ENCODE peak calls at places on chromosomes 5 and 9, in eight cellular contexts. C is endothelial cell; N is HFF-Myc; P is CD4-positive, alpha-beta T cell; R is fibroblast of lung; G is CD8-positive, alpha-beta T cell; K is GM23338; Z is psoas muscle. Q is an unnamed sample.

GRCh38 chr9:33722359-33722675 is 73.0 kb upstream of the PRSS3 start:
- DNase-seq in C (no peak), N (no peak), P (no peak), R (no peak), G (no peak), K (no peak), Z (no peak), Q (no peak)

GRCh38 chr5:144958002-144958401 is 787.3 kb downstream of the KCTD16 start:
- DNase-seq in C (no peak), N (no peak), P (no peak), R (no peak), G (no peak), K (no peak), Z (no peak), Q (no peak)

GRCh38 chr5:17216974-17217325 is 481 bp upstream of the BASP1 start:
- DNase-seq in C (peak), N (no peak), P (no peak), R (peak), G (no peak), K (peak), Z (no peak), Q (no peak)

GRCh38 chr5:10667431-10668057 is 93.5 kb downstream of the DAP start:
- DNase-seq in C (no peak), N (no peak), P (no peak), R (no peak), G (no peak), K (no peak), Z (no peak), Q (no peak)

GRCh38 chr9:93265972-93266371 is 82.0 kb downstream of the WNK2 start:
- DNase-seq in C (no peak), N (no peak), P (no peak), R (no peak), G (no peak), K (no peak), Z (no peak), Q (peak)

GRCh38 chr9:112265391-112265790 is 68.0 kb downstream of the PTBP3 start:
- DNase-seq in C (no peak), N (no peak), P (no peak), R (no peak), G (no peak), K (no peak), Z (no peak), Q (no peak)

GRCh38 chr5:103674321-103674720 is 111.7 kb upstream of the NUDT12 start:
- DNase-seq in C (no peak), N (no peak), P (no peak), R (no peak), G (no peak), K (no peak), Z (no peak), Q (no peak)

GRCh38 chr9:128257907-128258306 is 17.9 kb downstream of the GOLGA2 start:
- DNase-seq in C (no peak), N (no peak), P (no peak), R (no peak), G (no peak), K (no peak), Z (no peak), Q (no peak)

GRCh38 chr5:143629871-143630658 is 181.9 kb upstream of the HMHB1 start:
- DNase-seq in C (no peak), N (no peak), P (no peak), R (peak), G (no peak), K (peak), Z (no peak), Q (no peak)

GRCh38 chr9:131310833-131311554 is 21.5 kb downstream of the PLPP7 start:
- DNase-seq in C (no peak), N (no peak), P (peak), R (no peak), G (peak), K (peak), Z (peak), Q (no peak)

DNA sequence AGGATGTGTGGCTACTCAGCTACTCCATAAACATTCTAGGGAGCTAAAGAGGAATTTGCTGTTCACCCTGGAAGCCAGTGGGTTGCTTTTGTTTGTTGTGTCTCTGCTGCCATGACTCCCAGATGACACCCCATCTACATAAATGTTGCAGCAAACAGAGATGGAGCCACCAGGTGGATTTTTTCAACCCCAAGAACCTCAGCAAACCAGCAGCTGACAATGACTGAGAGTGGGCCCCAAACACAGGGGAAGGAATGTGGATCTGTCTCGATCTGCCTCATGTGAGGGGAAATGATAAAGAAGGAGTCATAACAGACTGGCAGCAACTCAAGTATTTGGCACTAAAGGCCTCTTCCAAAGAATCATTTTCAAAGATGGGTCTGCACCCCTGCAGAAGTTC is 132.7 kb upstream of the TNC start:
- DNase-seq in C (no peak), N (no peak), P (no peak), R (peak), G (no peak), K (peak), Z (no peak), Q (no peak)
- TF ChIP-seq CTCF in C (no peak), N (no peak), P (no peak), R (no peak), G (no peak), K (no peak), Z (no peak), Q (no peak)

GRCh38 chr5:58924306-58924705 is 341.4 kb downstream of the RAB3C start:
- DNase-seq in C (no peak), N (no peak), P (no peak), R (peak), G (no peak), K (no peak), Z (no peak), Q (no peak)

GRCh38 chr5:58923355-58923754 is 340.5 kb downstream of the RAB3C start:
- DNase-seq in C (no peak), N (no peak), P (no peak), R (no peak), G (no peak), K (no peak), Z (no peak), Q (no peak)

GRCh38 chr5:58925627-58926545 is 343.0 kb downstream of the RAB3C start:
- DNase-seq in C (no peak), N (no peak), P (no peak), R (peak), G (no peak), K (peak), Z (no peak), Q (no peak)

GRCh38 chr5:58921106-58921505 is 338.2 kb downstream of the RAB3C start:
- DNase-seq in C (no peak), N (no peak), P (no peak), R (peak), G (no peak), K (no peak), Z (no peak), Q (no peak)

DNA sequence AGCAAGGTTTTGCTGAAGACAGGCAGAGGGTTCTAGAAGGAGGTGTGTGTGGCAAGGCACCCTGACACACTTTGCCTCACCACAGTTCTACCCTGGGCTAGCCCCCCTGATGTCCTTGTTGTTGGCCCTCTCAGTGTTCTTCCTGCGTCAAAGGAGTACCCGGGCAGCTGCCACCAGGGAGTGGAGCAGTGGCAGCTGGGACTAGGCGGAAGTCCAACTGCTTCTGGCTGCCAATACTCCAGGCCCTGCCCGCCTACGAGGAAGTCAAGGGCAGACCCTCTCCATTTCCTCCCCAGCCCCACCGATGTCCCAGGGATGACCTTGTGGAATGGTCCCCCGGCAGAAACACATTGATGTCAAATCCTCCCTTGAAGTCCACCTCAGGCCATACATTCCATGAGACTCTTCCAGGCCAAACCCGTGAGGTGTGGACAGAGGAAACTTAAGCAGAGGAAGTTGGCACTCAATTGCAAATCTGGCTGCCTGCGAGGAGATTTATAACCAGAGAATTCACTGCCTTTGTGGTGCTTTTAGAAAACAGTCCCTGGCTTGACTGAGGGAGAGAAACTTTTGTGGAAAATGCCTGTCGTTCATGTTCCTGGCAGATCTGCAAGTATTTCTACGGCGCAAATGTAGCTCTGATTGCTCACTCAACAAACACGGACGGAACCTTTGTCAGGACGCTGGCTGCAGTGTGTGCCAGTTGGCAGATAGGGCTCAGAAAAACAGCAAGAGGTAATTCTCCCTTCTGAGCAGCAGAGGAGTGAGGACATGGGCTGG is 339.7 kb downstream of the RAB3C start:
- DNase-seq in C (no peak), N (no peak), P (no peak), R (peak), G (no peak), K (no peak), Z (peak), Q (no peak)
- TF ChIP-seq CTCF in C (no peak), N (no peak), P (no peak), R (no peak), G (no peak), K (no peak), Z (no peak), Q (no peak)

GRCh38 chr9:79425840-79426239 is 145.9 kb upstream of the TLE4 start:
- DNase-seq in C (no peak), N (no peak), P (no peak), R (no peak), G (no peak), K (no peak), Z (no peak), Q (no peak)

GRCh38 chr9:79432485-79432884 is 139.3 kb upstream of the TLE4 start:
- DNase-seq in C (no peak), N (no peak), P (no peak), R (no peak), G (no peak), K (peak), Z (no peak), Q (no peak)

GRCh38 chr9:79428422-79428821 is 143.3 kb upstream of the TLE4 start:
- DNase-seq in C (no peak), N (no peak), P (no peak), R (no peak), G (no peak), K (no peak), Z (no peak), Q (no peak)

GRCh38 chr9:79430599-79430998 is 141.2 kb upstream of the TLE4 start:
- DNase-seq in C (no peak), N (no peak), P (no peak), R (peak), G (no peak), K (no peak), Z (no peak), Q (no peak)

DNA sequence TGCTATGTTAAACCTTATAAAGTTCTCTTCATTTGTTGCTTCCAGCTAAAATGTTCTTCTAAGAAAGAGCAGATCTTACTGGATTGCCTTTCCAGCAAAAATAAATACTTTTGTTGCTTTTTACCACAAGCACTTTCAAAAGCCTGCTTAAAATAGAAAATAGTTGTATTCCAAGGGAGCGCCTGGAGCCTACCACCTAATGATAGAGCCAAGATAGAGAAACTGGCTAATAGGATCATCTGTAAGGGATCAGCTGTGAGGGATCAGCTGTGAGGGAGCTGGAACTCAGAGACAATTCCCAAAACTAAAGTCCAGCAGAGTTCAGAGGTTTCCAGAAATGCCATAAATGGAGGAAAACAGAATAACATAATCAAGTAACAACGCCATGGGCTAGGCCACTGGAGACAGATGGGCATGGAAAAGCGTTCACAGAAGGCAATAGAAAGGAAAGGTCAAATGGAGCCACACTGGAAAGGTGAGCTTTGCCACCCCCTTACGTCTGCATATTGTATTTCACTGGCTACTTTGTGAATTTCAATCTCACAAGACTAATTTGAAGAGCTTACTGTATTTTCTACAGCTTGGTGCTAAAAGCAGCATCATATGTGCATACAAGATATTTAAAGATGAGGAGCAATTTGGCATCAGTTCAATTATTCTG is 140.6 kb upstream of the TLE4 start:
- DNase-seq in C (no peak), N (no peak), P (no peak), R (peak), G (no peak), K (peak), Z (no peak), Q (no peak)
- TF ChIP-seq CTCF in C (no peak), N (no peak), P (no peak), R (no peak), G (no peak), K (no peak), Z (no peak), Q (no peak)

GRCh38 chr9:87829756-87830155 is 52.9 kb upstream of the SPATA31E1 start:
- DNase-seq in C (no peak), N (no peak), P (no peak), R (peak), G (no peak), K (no peak), Z (no peak), Q (no peak)

GRCh38 chr9:87824886-87825285 is 57.8 kb upstream of the SPATA31E1 start:
- DNase-seq in C (no peak), N (no peak), P (no peak), R (no peak), G (no peak), K (no peak), Z (no peak), Q (no peak)

GRCh38 chr9:87826331-87826730 is 56.3 kb upstream of the SPATA31E1 start:
- DNase-seq in C (no peak), N (no peak), P (no peak), R (no peak), G (no peak), K (no peak), Z (no peak), Q (no peak)

GRCh38 chr9:87827341-87827740 is 55.3 kb upstream of the SPATA31E1 start:
- DNase-seq in C (no peak), N (no peak), P (no peak), R (peak), G (no peak), K (no peak), Z (no peak), Q (no peak)

GRCh38 chr9:87824216-87824875 is 58.3 kb upstream of the SPATA31E1 start:
- DNase-seq in C (no peak), N (no peak), P (no peak), R (no peak), G (no peak), K (peak), Z (no peak), Q (no peak)
- TF ChIP-seq CTCF in C (peak), N (no peak), P (no peak), R (no peak), G (no peak), K (peak), Z (no peak), Q (no peak)

GRCh38 chr9:137217276-137218211 is 4.5 kb downstream of the RNF208 start:
- DNase-seq in C (peak), N (no peak), P (no peak), R (no peak), G (no peak), K (peak), Z (peak), Q (no peak)
- TF ChIP-seq CTCF in C (no peak), N (no peak), P (no peak), R (no peak), G (no peak), K (no peak), Z (no peak), Q (no peak)

DNA sequence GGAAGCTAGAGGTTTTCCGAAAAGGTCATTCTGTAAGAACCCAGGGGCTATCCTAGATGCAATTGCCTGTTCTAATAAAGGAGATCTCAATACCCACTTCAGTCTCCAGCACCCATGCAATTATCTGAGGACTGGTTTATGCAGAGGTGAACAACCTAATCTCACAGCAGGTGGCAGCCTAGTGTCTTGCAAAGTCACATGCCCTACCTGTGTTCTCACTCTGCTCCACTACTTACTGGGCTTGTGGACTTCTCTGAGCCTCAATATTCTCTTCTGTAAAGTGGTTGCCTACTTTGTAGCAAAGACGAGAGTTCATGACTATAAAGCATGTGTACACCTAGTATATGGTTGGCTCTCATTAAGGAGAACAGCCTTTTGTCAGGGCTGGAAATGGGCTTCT is 21.0 kb upstream of the ALDH1B1 start:
- DNase-seq in C (no peak), N (no peak), P (no peak), R (peak), G (no peak), K (no peak), Z (no peak), Q (peak)
- TF ChIP-seq CTCF in C (no peak), N (peak), P (no peak), R (no peak), G (no peak), K (no peak), Z (peak), Q (peak)

GRCh38 chr5:110855961-110856360 is 117.2 kb downstream of the SLC25A46 start:
- DNase-seq in C (no peak), N (no peak), P (no peak), R (no peak), G (no peak), K (no peak), Z (no peak), Q (no peak)

GRCh38 chr5:110852541-110852940 is 113.7 kb downstream of the SLC25A46 start:
- DNase-seq in C (no peak), N (no peak), P (no peak), R (no peak), G (no peak), K (no peak), Z (no peak), Q (no peak)

GRCh38 chr5:110853267-110853666 is 114.5 kb downstream of the SLC25A46 start:
- DNase-seq in C (no peak), N (no peak), P (no peak), R (peak), G (no peak), K (no peak), Z (no peak), Q (no peak)

GRCh38 chr5:110852053-110852452 is 113.2 kb downstream of the SLC25A46 start:
- DNase-seq in C (no peak), N (no peak), P (no peak), R (no peak), G (no peak), K (no peak), Z (no peak), Q (no peak)

DNA sequence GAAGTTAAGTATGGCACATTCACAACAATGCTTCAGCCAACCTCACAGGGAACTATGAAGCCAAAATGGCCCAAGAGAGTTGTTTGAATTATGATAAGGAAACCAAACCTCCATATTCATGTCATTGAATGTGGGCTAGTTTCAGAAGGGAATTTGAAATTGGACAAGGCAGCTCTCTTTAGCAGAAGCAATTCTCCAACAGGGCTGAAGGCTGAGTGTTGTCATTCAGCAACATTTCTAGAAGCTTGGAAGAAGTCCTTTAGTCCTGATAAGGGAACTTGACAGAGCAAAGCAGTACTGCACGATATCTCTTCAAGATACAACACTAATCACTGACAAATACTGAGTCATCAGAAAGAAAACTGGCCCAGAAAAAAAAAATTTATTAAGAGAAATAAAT is 115.4 kb downstream of the SLC25A46 start:
- DNase-seq in C (no peak), N (no peak), P (no peak), R (peak), G (no peak), K (no peak), Z (no peak), Q (no peak)
- TF ChIP-seq CTCF in C (no peak), N (no peak), P (no peak), R (no peak), G (no peak), K (no peak), Z (no peak), Q (no peak)

GRCh38 chr5:85920984-85921383 is 696.8 kb upstream of the COX7C start:
- DNase-seq in C (no peak), N (no peak), P (no peak), R (no peak), G (no peak), K (no peak), Z (no peak), Q (no peak)

GRCh38 chr5:85921590-85921989 is 696.2 kb upstream of the COX7C start:
- DNase-seq in C (no peak), N (no peak), P (no peak), R (no peak), G (no peak), K (peak), Z (no peak), Q (no peak)
- TF ChIP-seq CTCF in C (no peak), N (no peak), P (no peak), R (no peak), G (no peak), K (peak), Z (no peak), Q (no peak)

DNA sequence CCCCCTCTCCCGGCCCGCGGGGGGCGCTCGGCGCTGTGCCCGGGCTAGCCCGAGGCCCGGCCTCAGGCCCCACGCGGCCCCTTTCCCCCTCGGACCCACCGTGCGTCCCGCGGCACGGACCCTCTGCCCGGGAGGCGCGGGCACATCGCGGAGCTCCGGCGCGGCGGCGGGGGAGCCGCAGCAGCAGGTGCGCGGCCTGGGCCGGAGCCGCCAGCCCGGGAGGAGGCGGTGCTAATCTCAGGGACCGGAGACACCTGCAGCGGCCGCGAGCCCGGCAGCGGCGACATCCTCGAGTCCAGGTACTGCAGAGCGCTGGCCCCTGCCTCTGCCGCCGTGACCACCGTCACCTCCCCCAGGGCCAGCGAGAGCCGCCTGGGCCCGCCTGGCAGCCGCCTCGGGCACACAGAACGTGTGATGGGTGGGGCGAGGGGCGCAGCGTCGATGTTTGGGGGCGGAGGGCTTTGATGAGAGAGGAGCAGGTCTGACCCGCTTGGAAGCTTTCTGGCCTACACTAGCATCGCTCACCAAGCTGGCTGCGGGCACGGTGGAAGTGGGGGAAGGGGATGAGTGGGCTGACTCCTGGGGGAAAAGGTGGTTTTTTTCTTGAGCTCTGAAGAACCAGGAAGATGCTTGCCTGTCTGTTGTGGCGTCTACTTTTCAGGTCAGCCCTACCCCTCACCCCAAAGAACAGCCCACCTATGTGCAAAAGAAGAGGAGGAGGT is 524 bp downstream of the CYFIP2 start:
- DNase-seq in C (peak), N (no peak), P (peak), R (no peak), G (no peak), K (peak), Z (no peak), Q (peak)
- TF ChIP-seq CTCF in C (no peak), N (no peak), P (no peak), R (no peak), G (no peak), K (no peak), Z (no peak), Q (no peak)

Q was measured in GM13976.